ENCODE peak calls at places on chromosomes 11 and 22, in six cellular contexts. W is Caco-2, O is adrenal gland, X is AG04450, F is HCT116, C is heart right ventricle. U is an unnamed sample.

GRCh38 chr11:115926601-115927000 is 422.4 kb upstream of the CADM1 start:
- DNase-seq in C (no peak), F (no peak), O (no peak), X (no peak), W (no peak), U (no peak)

GRCh38 chr22:21791635-21792625 is 56.3 kb upstream of the YPEL1 start:
- DNase-seq in F (no peak), W (no peak), X (no peak), C (no peak), O (no peak), U (no peak)

GRCh38 chr11:22860241-22860640 is at the start of gene CCDC179:
- DNase-seq in F (no peak), X (no peak), C (no peak), W (no peak), O (no peak), U (no peak)

GRCh38 chr22:34966980-34967379 is 99.0 kb upstream of the ISX start:
- DNase-seq in X (no peak), C (no peak), O (no peak), W (no peak), F (no peak), U (peak; percentile 47)

GRCh38 chr11:36023922-36024321 is 80.1 kb downstream of the LDLRAD3 start:
- DNase-seq in O (no peak), F (no peak), W (no peak), C (no peak), X (no peak), U (no peak)

GRCh38 chr22:23478175-23478574 is 101.9 kb downstream of the IGLL1 start:
- DNase-seq in F (no peak), W (no peak), X (no peak), O (no peak), C (no peak), U (no peak)

GRCh38 chr22:33440756-33441155 is 382.6 kb upstream of the SYN3 start:
- DNase-seq in X (no peak), W (no peak), F (no peak), C (no peak), O (no peak), U (no peak)

GRCh38 chr11:70397983-70398833 is at the start of gene CTTN:
- DNase-seq in W (peak; percentile 96), X (peak; percentile 59), O (peak; percentile 86), C (peak; percentile 90), F (peak; percentile 71), U (peak; percentile 28)

GRCh38 chr11:19864141-19865120 is 151.8 kb downstream of the NAV2 start:
- DNase-seq in X (no peak), F (no peak), O (no peak), C (no peak), W (no peak), U (no peak)

GRCh38 chr11:92667446-92668165 is 301.8 kb upstream of the MTNR1B start:
- DNase-seq in O (no peak), W (no peak), C (no peak), F (no peak), X (no peak), U (no peak)

GRCh38 chr11:105245781-105246315 is 106.3 kb upstream of the CARD18 start:
- DNase-seq in X (no peak), F (no peak), C (no peak), W (no peak), O (no peak), U (no peak)

GRCh38 chr11:74446445-74446844 is 20.9 kb downstream of the KCNE3 start:
- DNase-seq in O (no peak), W (no peak), F (no peak), C (no peak), X (no peak), U (no peak)

GRCh38 chr11:11988099-11988651 is 20.3 kb downstream of the DKK3 start:
- DNase-seq in W (no peak), C (no peak), X (no peak), O (no peak), F (no peak), U (no peak)

GRCh38 chr11:65590240-65590738 is 5.3 kb downstream of the KCNK7 start:
- DNase-seq in O (no peak), X (peak; percentile 57), F (no peak), C (peak; percentile 57), W (no peak), U (no peak)

GRCh38 chr11:74818283-74818946 is 69.8 kb downstream of the RNF169 start:
- DNase-seq in X (no peak), F (no peak), C (no peak), W (no peak), O (no peak), U (no peak)

GRCh38 chr11:121367434-121367833 is 74.9 kb downstream of the SC5D start:
- DNase-seq in W (no peak), F (no peak), X (no peak), C (no peak), O (no peak), U (no peak)

GRCh38 chr22:49521787-49522224 is 305.9 kb downstream of the BRD1 start:
- DNase-seq in F (no peak), O (no peak), C (no peak), X (no peak), W (no peak), U (no peak)

GRCh38 chr11:62439785-62440602 is 21.2 kb downstream of the SCGB1A1 start:
- DNase-seq in C (peak; percentile 31), O (no peak), F (no peak), X (no peak), W (no peak), U (no peak)

GRCh38 chr22:29842172-29842571 is 4.1 kb upstream of the ASCC2 start:
- DNase-seq in X (no peak), W (no peak), O (no peak), C (no peak), F (no peak), U (no peak)

GRCh38 chr22:29833392-29833949 is 4.6 kb downstream of the ASCC2 start:
- DNase-seq in O (no peak), F (no peak), X (no peak), W (no peak), C (no peak), U (no peak)

GRCh38 chr22:29840498-29840897 is 2.4 kb upstream of the ASCC2 start:
- DNase-seq in O (no peak), F (no peak), W (no peak), X (no peak), C (no peak), U (no peak)

GRCh38 chr22:29838599-29838956 is 504 bp upstream of the ASCC2 start:
- DNase-seq in X (no peak), O (no peak), F (no peak), W (no peak), C (no peak), U (no peak)

DNA sequence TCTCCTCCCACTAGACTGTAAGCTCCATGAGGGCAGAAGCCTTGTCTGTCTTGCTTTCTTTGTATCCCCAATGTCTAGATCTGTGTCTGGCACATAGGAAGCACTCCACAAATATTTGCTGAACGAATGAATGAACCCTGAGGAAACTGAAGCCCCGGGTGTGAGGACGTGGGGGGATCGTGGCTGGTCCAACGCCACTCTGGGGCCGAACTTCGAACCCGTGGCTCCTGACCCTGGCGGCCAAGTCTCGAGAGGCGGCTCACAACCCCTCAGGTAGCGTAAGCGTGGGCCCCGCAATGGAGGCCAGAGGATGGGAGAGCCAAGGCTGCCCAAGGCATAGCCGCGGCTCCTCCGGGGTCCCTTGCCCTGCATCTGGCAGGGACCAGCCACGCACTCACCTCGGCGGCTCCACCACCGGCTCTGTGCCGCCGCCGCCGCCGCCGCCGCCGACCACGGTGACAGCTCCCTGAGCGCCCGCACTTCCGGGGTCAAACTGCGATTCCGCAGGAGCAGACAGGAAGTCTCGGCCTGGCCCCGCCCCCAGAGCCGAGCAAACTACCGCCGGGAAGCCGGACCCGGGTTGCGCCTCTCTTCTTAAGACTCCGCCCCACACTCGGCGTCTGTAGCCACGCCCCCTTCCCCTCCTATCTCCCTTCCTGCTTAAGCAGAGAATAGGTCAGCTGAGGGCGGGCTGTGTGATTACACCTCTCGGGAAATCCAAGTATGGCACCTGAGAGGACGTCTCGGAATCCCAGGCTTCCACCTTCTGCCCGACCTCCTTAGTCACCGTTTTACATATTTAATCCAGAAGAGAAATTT is at the start of gene ASCC2:
- DNase-seq in W (peak; percentile 98), X (peak; percentile 85), F (peak; percentile 95), O (peak; percentile 100), C (peak; percentile 99), U (peak; percentile 91)
- TF ChIP-seq CTCF in W (no peak), X (no peak), F (no peak), O (peak; percentile 52), C (peak; percentile 3), U (no peak)

GRCh38 chr11:5690736-5691135 is 1.1 kb downstream of the TRIM22 start:
- DNase-seq in O (no peak), F (no peak), C (no peak), X (no peak), W (no peak), U (no peak)

GRCh38 chr11:5694642-5695041 is 5.1 kb downstream of the TRIM22 start:
- DNase-seq in C (no peak), W (no peak), X (no peak), F (no peak), O (no peak), U (no peak)

GRCh38 chr11:5690216-5690615 is 626 bp downstream of the TRIM22 start:
- DNase-seq in C (no peak), X (no peak), O (no peak), W (no peak), F (no peak), U (no peak)

GRCh38 chr11:5689551-5689983 is at the start of gene TRIM22:
- DNase-seq in O (no peak), X (no peak), W (no peak), C (no peak), F (no peak), U (peak; percentile 32)

GRCh38 chr11:5691963-5692358 is 2.4 kb downstream of the TRIM22 start:
- DNase-seq in O (no peak), F (no peak), X (no peak), W (no peak), C (no peak), U (no peak)
- H3K4me3 ChIP-seq in O (no peak overlapping the region), F (no peak overlapping the region), X (no peak overlapping the region), W (no peak overlapping the region), C (no peak overlapping the region), U (no peak overlapping the region)

DNA sequence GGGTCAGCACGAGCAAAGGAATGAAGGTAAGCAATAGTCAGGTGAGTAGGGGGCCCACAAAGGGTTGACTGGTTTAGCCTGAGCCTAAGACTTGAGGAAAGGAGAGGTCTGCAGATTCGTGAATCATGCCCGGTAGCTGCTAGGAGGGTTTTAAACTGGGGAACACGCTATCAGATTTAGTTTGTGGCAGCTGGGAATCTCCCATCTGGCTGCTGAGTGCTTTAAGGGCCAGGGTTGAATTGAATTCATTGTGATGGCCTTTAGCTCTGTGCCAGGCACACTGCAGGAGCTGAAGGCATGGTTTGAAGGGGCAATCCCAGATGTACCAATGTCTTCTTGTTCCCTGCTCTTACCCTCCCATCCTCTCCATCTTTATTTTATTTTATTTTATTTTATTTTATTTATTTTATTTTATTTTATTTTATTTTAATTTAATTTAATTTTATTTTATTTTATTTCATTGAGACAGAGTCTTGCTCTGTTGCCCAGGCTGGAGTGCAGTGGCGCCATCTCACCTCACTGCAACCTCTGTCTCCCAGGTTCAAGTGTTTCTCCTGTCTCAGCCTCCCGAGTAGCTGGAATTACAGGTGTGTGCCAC is 1.9 kb upstream of the NECTIN1 start:
- DNase-seq in W (no peak), X (no peak), C (no peak), F (no peak), O (no peak), U (no peak)
- H3K27me3 ChIP-seq in W (no peaks in the 10 kb centered on the region), X (peaks cover 12% of the 10 kb centered on the region), C (no peaks in the 10 kb centered on the region), F (no peaks in the 10 kb centered on the region), O (no peaks in the 10 kb centered on the region), U (peaks cover 7% of the 10 kb centered on the region)

DNA sequence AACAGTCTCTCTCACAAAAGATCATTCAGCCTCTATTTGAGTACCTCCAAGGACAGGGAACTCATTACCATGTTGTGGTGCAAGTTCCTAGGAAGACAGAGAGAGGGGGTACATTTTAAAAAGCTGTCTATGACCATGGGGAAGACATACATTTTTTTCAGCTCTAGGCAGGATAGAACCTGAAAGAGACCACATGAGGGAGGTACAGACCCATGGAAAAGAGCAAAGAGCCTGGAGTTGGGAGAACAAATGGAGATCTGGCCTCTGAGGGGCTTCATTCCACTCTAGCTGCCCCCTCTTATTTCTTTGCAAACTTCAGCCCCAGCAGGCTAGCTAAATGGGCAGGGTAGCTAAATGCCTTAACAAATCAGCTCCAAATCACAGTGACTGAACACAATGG is 36.3 kb downstream of the KCNC1 start:
- DNase-seq in W (no peak), F (no peak), X (no peak), O (no peak), C (no peak), U (no peak)
- TF ChIP-seq CTCF in W (no peak), F (no peak), X (peak; percentile 50), O (no peak), C (peak; percentile 28), U (no peak)